ENCODE peak calls at places on chromosomes 6 and 20, in eight cellular contexts. T is amniotic stem cell; E is NCI-H510A; C is naive thymus-derived CD8-positive, alpha-beta T cell; F is neural crest cell; A is iris pigment epithelial cell; U is caudate nucleus; H is T47D. R is an unnamed sample.
A peak's percentile ranks its signal among the peaks of the same experiment; 100 is the strongest.

GRCh38 chr6:35449287-35449881 is 2.8 kb upstream of the FANCE start:
- DNase-seq in E (peak; percentile 55), T (peak; percentile 76), C (no peak), H (peak; percentile 78), A (peak; percentile 64), U (peak; percentile 17), F (no peak), R (peak; percentile 39)

GRCh38 chr6:31737315-31738047 is 1.2 kb upstream of the CLIC1 start:
- DNase-seq in C (no peak), T (no peak), H (no peak), A (no peak), E (peak; percentile 72), F (no peak), U (no peak), R (no peak)

GRCh38 chr6:26205625-26206574 is 118.7 kb downstream of the HFE start:
- DNase-seq in T (peak; percentile 51), A (peak; percentile 87), C (no peak), F (peak; percentile 26), E (no peak), H (peak; percentile 58), U (no peak), R (no peak)

GRCh38 chr20:46253391-46253790 is 54.9 kb downstream of the CDH22 start:
- DNase-seq in U (no peak), A (no peak), C (no peak), T (no peak), F (no peak), E (peak; percentile 42), H (peak; percentile 82), R (no peak)

GRCh38 chr20:62921119-62921687 is 5.1 kb downstream of the DIDO1 start:
- DNase-seq in U (no peak), H (peak; percentile 91), E (peak; percentile 27), F (peak; percentile 61), T (no peak), C (peak; percentile 57), A (peak; percentile 80), R (no peak)

GRCh38 chr6:170074907-170075306 is 216.0 kb downstream of the DLL1 start:
- DNase-seq in F (no peak), H (no peak), E (no peak), U (no peak), A (no peak), T (no peak), C (no peak), R (no peak)

GRCh38 chr20:59405226-59405815 is 104.9 kb downstream of the EDN3 start:
- DNase-seq in E (no peak), A (no peak), F (no peak), C (no peak), U (no peak), T (no peak), H (no peak), R (no peak)

GRCh38 chr6:43026365-43026764 is 4.9 kb downstream of the RRP36 start:
- DNase-seq in U (no peak), A (no peak), C (no peak), E (no peak), T (no peak), F (no peak), H (no peak), R (no peak)

R was measured in T1000.